ENCODE peak calls at places on chromosomes 6 and 20, in eight cellular contexts. One of them, this sample, is unnamed.
A peak's percentile ranks its signal among the peaks of the same experiment; 100 is the strongest.

GRCh38 chr20:709421-709820 is 33.8 kb upstream of the SCRT2 start:
- DNase-seq in fibroblast of pulmonary artery: peak; percentile 10
- DNase-seq in upper lobe of right lung: peak; percentile 64
- DNase-seq in uterus: no peak
- DNase-seq in A549: no peak
- DNase-seq in cardiac muscle cell: peak; percentile 8
- DNase-seq in thoracic aorta: no peak
- DNase-seq in foreskin fibroblast: peak; percentile 50
- DNase-seq in this sample: no peak

GRCh38 chr6:43856005-43856765 is 86.2 kb downstream of the VEGFA start:
- DNase-seq in fibroblast of pulmonary artery: peak; percentile 35
- DNase-seq in upper lobe of right lung: peak; percentile 78
- DNase-seq in uterus: no peak
- DNase-seq in A549: peak; percentile 50
- DNase-seq in cardiac muscle cell: peak; percentile 46
- DNase-seq in thoracic aorta: no peak
- DNase-seq in foreskin fibroblast: peak; percentile 32
- DNase-seq in this sample: no peak

GRCh38 chr6:73514746-73515110 is 6.1 kb downstream of the EEF1A1 start:
- DNase-seq in fibroblast of pulmonary artery: peak; percentile 16
- DNase-seq in upper lobe of right lung: no peak
- DNase-seq in uterus: no peak
- DNase-seq in A549: peak; percentile 33
- DNase-seq in cardiac muscle cell: peak; percentile 32
- DNase-seq in thoracic aorta: no peak
- DNase-seq in foreskin fibroblast: peak; percentile 71
- DNase-seq in this sample: no peak

GRCh38 chr20:46973801-46974200 is 79.2 kb downstream of the EYA2 start:
- DNase-seq in fibroblast of pulmonary artery: no peak
- DNase-seq in upper lobe of right lung: no peak
- DNase-seq in uterus: no peak
- DNase-seq in A549: no peak
- DNase-seq in cardiac muscle cell: no peak
- DNase-seq in thoracic aorta: no peak
- DNase-seq in foreskin fibroblast: no peak
- DNase-seq in this sample: no peak

GRCh38 chr6:156175971-156176421 is 601.2 kb upstream of the ARID1B start:
- DNase-seq in fibroblast of pulmonary artery: no peak
- DNase-seq in upper lobe of right lung: no peak
- DNase-seq in uterus: peak; percentile 36
- DNase-seq in A549: peak; percentile 29
- DNase-seq in cardiac muscle cell: no peak
- DNase-seq in thoracic aorta: no peak
- DNase-seq in foreskin fibroblast: no peak
- DNase-seq in this sample: no peak

GRCh38 chr20:62495798-62496325 is 20.1 kb upstream of the GATA5 start:
- DNase-seq in fibroblast of pulmonary artery: no peak
- DNase-seq in upper lobe of right lung: no peak
- DNase-seq in uterus: no peak
- DNase-seq in A549: no peak
- DNase-seq in cardiac muscle cell: no peak
- DNase-seq in thoracic aorta: no peak
- DNase-seq in foreskin fibroblast: no peak
- DNase-seq in this sample: no peak

GRCh38 chr6:50821431-50822077 is 2.9 kb downstream of the TFAP2B start:
- DNase-seq in fibroblast of pulmonary artery: no peak
- DNase-seq in upper lobe of right lung: no peak
- DNase-seq in uterus: no peak
- DNase-seq in A549: no peak
- DNase-seq in cardiac muscle cell: no peak
- DNase-seq in thoracic aorta: no peak
- DNase-seq in foreskin fibroblast: no peak
- DNase-seq in this sample: no peak

GRCh38 chr6:8958894-8959511 is 523.7 kb upstream of the SLC35B3 start:
- DNase-seq in fibroblast of pulmonary artery: no peak
- DNase-seq in upper lobe of right lung: no peak
- DNase-seq in uterus: no peak
- DNase-seq in A549: peak; percentile 6
- DNase-seq in cardiac muscle cell: no peak
- DNase-seq in thoracic aorta: no peak
- DNase-seq in foreskin fibroblast: peak; percentile 67
- DNase-seq in this sample: peak; percentile 27

GRCh38 chr6:148771212-148771601 is 24.4 kb downstream of the UST start:
- DNase-seq in fibroblast of pulmonary artery: no peak
- DNase-seq in upper lobe of right lung: peak; percentile 73
- DNase-seq in uterus: no peak
- DNase-seq in A549: no peak
- DNase-seq in cardiac muscle cell: no peak
- DNase-seq in thoracic aorta: no peak
- DNase-seq in foreskin fibroblast: no peak
- DNase-seq in this sample: no peak

GRCh38 chr6:122405417-122405816 is 6.0 kb downstream of the HSF2 start:
- DNase-seq in fibroblast of pulmonary artery: peak; percentile 17
- DNase-seq in upper lobe of right lung: no peak
- DNase-seq in uterus: no peak
- DNase-seq in A549: peak; percentile 13
- DNase-seq in cardiac muscle cell: peak; percentile 9
- DNase-seq in thoracic aorta: no peak
- DNase-seq in foreskin fibroblast: peak; percentile 34
- DNase-seq in this sample: peak; percentile 6

GRCh38 chr6:28542440-28543293 is 17.0 kb downstream of the GPX5 start:
- DNase-seq in fibroblast of pulmonary artery: peak; percentile 82
- DNase-seq in upper lobe of right lung: peak; percentile 82
- DNase-seq in uterus: peak; percentile 67
- DNase-seq in A549: peak; percentile 93
- DNase-seq in cardiac muscle cell: peak; percentile 81
- DNase-seq in thoracic aorta: no peak
- DNase-seq in foreskin fibroblast: peak; percentile 89
- DNase-seq in this sample: peak; percentile 97

GRCh38 chr6:126339796-126340750 is at the start of gene CENPW:
- DNase-seq in fibroblast of pulmonary artery: peak; percentile 81
- DNase-seq in upper lobe of right lung: peak; percentile 96
- DNase-seq in uterus: peak; percentile 81
- DNase-seq in A549: peak; percentile 82
- DNase-seq in cardiac muscle cell: peak; percentile 91
- DNase-seq in thoracic aorta: peak; percentile 88
- DNase-seq in foreskin fibroblast: peak; percentile 91
- DNase-seq in this sample: peak; percentile 83

GRCh38 chr6:167299641-167300308 is 8.7 kb downstream of the UNC93A start:
- DNase-seq in fibroblast of pulmonary artery: no peak
- DNase-seq in upper lobe of right lung: no peak
- DNase-seq in uterus: no peak
- DNase-seq in A549: no peak
- DNase-seq in cardiac muscle cell: no peak
- DNase-seq in thoracic aorta: no peak
- DNase-seq in foreskin fibroblast: no peak
- DNase-seq in this sample: no peak

GRCh38 chr6:33621396-33622388 is 570 bp downstream of the ITPR3 start:
- DNase-seq in fibroblast of pulmonary artery: no peak
- DNase-seq in upper lobe of right lung: peak; percentile 88
- DNase-seq in uterus: peak; percentile 42
- DNase-seq in A549: no peak
- DNase-seq in cardiac muscle cell: no peak
- DNase-seq in thoracic aorta: no peak
- DNase-seq in foreskin fibroblast: peak; percentile 78
- DNase-seq in this sample: no peak

GRCh38 chr6:26394289-26394688 is 7.8 kb upstream of the BTN3A1 start:
- DNase-seq in fibroblast of pulmonary artery: peak; percentile 79
- DNase-seq in upper lobe of right lung: no peak
- DNase-seq in uterus: no peak
- DNase-seq in A549: peak; percentile 55
- DNase-seq in cardiac muscle cell: peak; percentile 76
- DNase-seq in thoracic aorta: no peak
- DNase-seq in foreskin fibroblast: peak; percentile 87
- DNase-seq in this sample: peak; percentile 72

GRCh38 chr6:162076816-162077215 is 650.8 kb downstream of the PRKN start:
- DNase-seq in fibroblast of pulmonary artery: no peak
- DNase-seq in upper lobe of right lung: no peak
- DNase-seq in uterus: no peak
- DNase-seq in A549: no peak
- DNase-seq in cardiac muscle cell: no peak
- DNase-seq in thoracic aorta: no peak
- DNase-seq in foreskin fibroblast: no peak
- DNase-seq in this sample: no peak

GRCh38 chr6:77447254-77447653 is 16.0 kb downstream of the HTR1B start:
- DNase-seq in fibroblast of pulmonary artery: peak; percentile 65
- DNase-seq in upper lobe of right lung: no peak
- DNase-seq in uterus: no peak
- DNase-seq in A549: no peak
- DNase-seq in cardiac muscle cell: peak; percentile 60
- DNase-seq in thoracic aorta: no peak
- DNase-seq in foreskin fibroblast: peak; percentile 73
- DNase-seq in this sample: peak; percentile 33

GRCh38 chr6:77454386-77454785 is 8.9 kb downstream of the HTR1B start:
- DNase-seq in fibroblast of pulmonary artery: no peak
- DNase-seq in upper lobe of right lung: no peak
- DNase-seq in uterus: no peak
- DNase-seq in A549: no peak
- DNase-seq in cardiac muscle cell: no peak
- DNase-seq in thoracic aorta: no peak
- DNase-seq in foreskin fibroblast: no peak
- DNase-seq in this sample: no peak

GRCh38 chr6:77448546-77448945 is 14.7 kb downstream of the HTR1B start:
- DNase-seq in fibroblast of pulmonary artery: no peak
- DNase-seq in upper lobe of right lung: no peak
- DNase-seq in uterus: no peak
- DNase-seq in A549: no peak
- DNase-seq in cardiac muscle cell: no peak
- DNase-seq in thoracic aorta: no peak
- DNase-seq in foreskin fibroblast: no peak
- DNase-seq in this sample: no peak

GRCh38 chr6:77451466-77451865 is 11.8 kb downstream of the HTR1B start:
- DNase-seq in fibroblast of pulmonary artery: no peak
- DNase-seq in upper lobe of right lung: no peak
- DNase-seq in uterus: no peak
- DNase-seq in A549: no peak
- DNase-seq in cardiac muscle cell: no peak
- DNase-seq in thoracic aorta: no peak
- DNase-seq in foreskin fibroblast: no peak
- DNase-seq in this sample: no peak

GRCh38 chr6:77450924-77451323 is 12.4 kb downstream of the HTR1B start:
- DNase-seq in fibroblast of pulmonary artery: peak; percentile 71
- DNase-seq in upper lobe of right lung: no peak
- DNase-seq in uterus: no peak
- DNase-seq in A549: no peak
- DNase-seq in cardiac muscle cell: peak; percentile 73
- DNase-seq in thoracic aorta: no peak
- DNase-seq in foreskin fibroblast: peak; percentile 58
- DNase-seq in this sample: peak; percentile 30
- TF ChIP-seq CTCF in fibroblast of pulmonary artery: peak; percentile 58
- TF ChIP-seq CTCF in upper lobe of right lung: no peak
- TF ChIP-seq CTCF in uterus: no peak
- TF ChIP-seq CTCF in A549: no peak
- TF ChIP-seq CTCF in cardiac muscle cell: peak; percentile 58
- TF ChIP-seq CTCF in thoracic aorta: peak; percentile 15
- TF ChIP-seq CTCF in foreskin fibroblast: peak; percentile 29
- TF ChIP-seq CTCF in this sample: peak; percentile 54

GRCh38 chr20:13458860-13459451 is 179.8 kb downstream of the TASP1 start:
- DNase-seq in fibroblast of pulmonary artery: peak; percentile 68
- DNase-seq in upper lobe of right lung: no peak
- DNase-seq in uterus: no peak
- DNase-seq in A549: peak; percentile 59
- DNase-seq in cardiac muscle cell: peak; percentile 66
- DNase-seq in thoracic aorta: no peak
- DNase-seq in foreskin fibroblast: peak; percentile 64
- DNase-seq in this sample: peak; percentile 17
- TF ChIP-seq CTCF in fibroblast of pulmonary artery: peak; percentile 94
- TF ChIP-seq CTCF in upper lobe of right lung: peak; percentile 72
- TF ChIP-seq CTCF in uterus: no peak
- TF ChIP-seq CTCF in A549: peak; percentile 65
- TF ChIP-seq CTCF in cardiac muscle cell: peak; percentile 94
- TF ChIP-seq CTCF in thoracic aorta: peak; percentile 65
- TF ChIP-seq CTCF in foreskin fibroblast: peak; percentile 82
- TF ChIP-seq CTCF in this sample: peak; percentile 91

GRCh38 chr20:49344975-49345374 is 67.1 kb upstream of the ZNFX1 start:
- DNase-seq in fibroblast of pulmonary artery: peak; percentile 96
- DNase-seq in upper lobe of right lung: no peak
- DNase-seq in uterus: peak; percentile 89
- DNase-seq in A549: peak; percentile 83
- DNase-seq in cardiac muscle cell: peak; percentile 94
- DNase-seq in thoracic aorta: peak; percentile 31
- DNase-seq in foreskin fibroblast: peak; percentile 96
- DNase-seq in this sample: peak; percentile 95
- TF ChIP-seq CTCF in fibroblast of pulmonary artery: no peak
- TF ChIP-seq CTCF in upper lobe of right lung: no peak
- TF ChIP-seq CTCF in uterus: no peak
- TF ChIP-seq CTCF in A549: no peak
- TF ChIP-seq CTCF in cardiac muscle cell: no peak
- TF ChIP-seq CTCF in thoracic aorta: no peak
- TF ChIP-seq CTCF in foreskin fibroblast: no peak
- TF ChIP-seq CTCF in this sample: no peak

GRCh38 chr6:98325366-98325765 is 509.0 kb upstream of the POU3F2 start:
- DNase-seq in fibroblast of pulmonary artery: no peak
- DNase-seq in upper lobe of right lung: no peak
- DNase-seq in uterus: no peak
- DNase-seq in A549: no peak
- DNase-seq in cardiac muscle cell: no peak
- DNase-seq in thoracic aorta: no peak
- DNase-seq in foreskin fibroblast: no peak
- DNase-seq in this sample: no peak
- TF ChIP-seq CTCF in fibroblast of pulmonary artery: no peak
- TF ChIP-seq CTCF in upper lobe of right lung: no peak
- TF ChIP-seq CTCF in uterus: no peak
- TF ChIP-seq CTCF in A549: no peak
- TF ChIP-seq CTCF in cardiac muscle cell: no peak
- TF ChIP-seq CTCF in thoracic aorta: no peak
- TF ChIP-seq CTCF in foreskin fibroblast: no peak
- TF ChIP-seq CTCF in this sample: no peak

GRCh38 chr20:3808544-3808943 is 11.8 kb upstream of the AP5S1 start:
- DNase-seq in fibroblast of pulmonary artery: no peak
- DNase-seq in upper lobe of right lung: no peak
- DNase-seq in uterus: no peak
- DNase-seq in A549: no peak
- DNase-seq in cardiac muscle cell: no peak
- DNase-seq in thoracic aorta: no peak
- DNase-seq in foreskin fibroblast: no peak
- DNase-seq in this sample: no peak

GRCh38 chr20:3812975-3813599 is 7.3 kb upstream of the AP5S1 start:
- DNase-seq in fibroblast of pulmonary artery: no peak
- DNase-seq in upper lobe of right lung: no peak
- DNase-seq in uterus: no peak
- DNase-seq in A549: peak; percentile 59
- DNase-seq in cardiac muscle cell: peak; percentile 37
- DNase-seq in thoracic aorta: no peak
- DNase-seq in foreskin fibroblast: no peak
- DNase-seq in this sample: no peak

GRCh38 chr20:3812259-3812681 is 8.1 kb upstream of the AP5S1 start:
- DNase-seq in fibroblast of pulmonary artery: no peak
- DNase-seq in upper lobe of right lung: no peak
- DNase-seq in uterus: no peak
- DNase-seq in A549: no peak
- DNase-seq in cardiac muscle cell: no peak
- DNase-seq in thoracic aorta: no peak
- DNase-seq in foreskin fibroblast: no peak
- DNase-seq in this sample: no peak

GRCh38 chr20:3813758-3814581 is 6.4 kb upstream of the AP5S1 start:
- DNase-seq in fibroblast of pulmonary artery: no peak
- DNase-seq in upper lobe of right lung: no peak
- DNase-seq in uterus: no peak
- DNase-seq in A549: no peak
- DNase-seq in cardiac muscle cell: no peak
- DNase-seq in thoracic aorta: no peak
- DNase-seq in foreskin fibroblast: no peak
- DNase-seq in this sample: no peak

GRCh38 chr20:3811421-3812258 is 8.7 kb upstream of the AP5S1 start:
- DNase-seq in fibroblast of pulmonary artery: peak; percentile 100
- DNase-seq in upper lobe of right lung: peak; percentile 99
- DNase-seq in uterus: peak; percentile 99
- DNase-seq in A549: peak; percentile 100
- DNase-seq in cardiac muscle cell: peak; percentile 100
- DNase-seq in thoracic aorta: peak; percentile 92
- DNase-seq in foreskin fibroblast: peak; percentile 100
- DNase-seq in this sample: peak; percentile 98
- TF ChIP-seq CTCF in fibroblast of pulmonary artery: no peak
- TF ChIP-seq CTCF in upper lobe of right lung: no peak
- TF ChIP-seq CTCF in uterus: no peak
- TF ChIP-seq CTCF in A549: no peak
- TF ChIP-seq CTCF in cardiac muscle cell: no peak
- TF ChIP-seq CTCF in thoracic aorta: no peak
- TF ChIP-seq CTCF in foreskin fibroblast: no peak
- TF ChIP-seq CTCF in this sample: no peak

This sample was measured in HFFc6.